ENCODE peak calls at places on chromosomes 2 and 18, in five cellular contexts. A is A549, M is cardiac fibroblast, X is HCT116, K is astrocyte. G is an unnamed sample.
A peak's percentile ranks its signal among the peaks of the same experiment; 100 is the strongest.

GRCh38 chr2:35035883-35036282 is 1319.7 kb upstream of the CRIM1 start:
- DNase-seq in X (no peak), K (no peak), A (peak; percentile 8), M (no peak), G (no peak)

GRCh38 chr2:237060518-237061312 is 25.0 kb upstream of the COPS8 start:
- DNase-seq in X (peak; percentile 48), K (peak; percentile 49), M (peak; percentile 83), A (peak; percentile 49), G (no peak)

GRCh38 chr2:239227661-239228371 is 173.0 kb downstream of the HDAC4 start:
- DNase-seq in M (peak; percentile 34), A (no peak), X (no peak), K (peak; percentile 33), G (no peak)

GRCh38 chr2:54624611-54625071 is 98.8 kb upstream of the EML6 start:
- DNase-seq in K (no peak), M (peak; percentile 80), X (no peak), A (no peak), G (no peak)

GRCh38 chr2:149094217-149095015 is 55.9 kb downstream of the LYPD6B start:
- DNase-seq in M (no peak), X (no peak), A (no peak), K (peak; percentile 82), G (no peak)

GRCh38 chr2:195620499-195620898 is 36.5 kb upstream of the SLC39A10 start:
- DNase-seq in A (no peak), X (no peak), M (peak; percentile 50), K (peak; percentile 26), G (no peak)

GRCh38 chr2:44075536-44075935 is 79.7 kb upstream of the LRPPRC start:
- DNase-seq in X (no peak), K (peak; percentile 41), M (peak; percentile 40), A (no peak), G (no peak)

GRCh38 chr2:170394988-170395387 is 217.0 kb downstream of the MYO3B start:
- DNase-seq in K (no peak), X (no peak), A (no peak), M (peak; percentile 5), G (no peak)

GRCh38 chr2:95018861-95019550 is 6.5 kb upstream of the MAL start:
- DNase-seq in A (no peak), X (no peak), K (no peak), M (no peak), G (no peak)

GRCh38 chr2:108575132-108575966 is 41.1 kb downstream of the LIMS1 start:
- DNase-seq in A (no peak), M (peak; percentile 89), X (no peak), K (peak; percentile 93), G (no peak)

GRCh38 chr18:45254683-45255082 is 360.6 kb upstream of the SLC14A2 start:
- DNase-seq in X (no peak), M (no peak), A (no peak), K (peak; percentile 14), G (no peak)

DNA sequence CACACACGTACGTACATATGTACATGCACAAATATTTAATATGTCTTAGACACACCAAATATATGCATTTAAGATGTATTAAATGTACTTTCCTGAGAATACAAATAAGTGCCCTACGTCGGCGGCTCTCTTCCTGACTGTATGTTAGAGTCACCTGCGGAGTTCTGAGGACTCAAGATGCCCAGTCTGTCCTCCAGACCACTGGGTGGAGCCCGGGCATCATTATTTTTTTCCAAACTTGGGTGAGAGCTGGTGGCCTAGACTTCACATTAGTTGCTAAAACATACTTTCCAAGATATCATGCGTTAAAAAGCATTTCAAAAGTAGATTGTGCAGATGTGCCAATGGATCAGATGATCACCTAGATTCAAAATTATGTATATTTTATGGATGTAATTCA is 2.9 kb downstream of the IL18R1 start:
- DNase-seq in X (no peak), M (no peak), A (no peak), K (no peak), G (no peak)
- TF ChIP-seq CTCF in X (no peak), M (no peak), A (no peak), K (no peak), G (no peak)

GRCh38 chr2:72954376-72955187 is 37.3 kb downstream of the EMX1 start:
- DNase-seq in A (no peak), K (no peak), X (no peak), M (no peak), G (no peak)
- H3K4me3 ChIP-seq in A (no peak overlapping the region), K (no peak overlapping the region), X (no peak overlapping the region), M (no peak overlapping the region), G (no peak overlapping the region)

GRCh38 chr2:232030229-232030628 is 68.7 kb downstream of the DIS3L2 start:
- DNase-seq in X (no peak), A (no peak), M (no peak), K (no peak), G (no peak)
- TF ChIP-seq CTCF in X (peak; percentile 68), A (no peak), M (peak; percentile 36), K (peak; percentile 24), G (peak; percentile 20)

GRCh38 chr2:190859347-190860297 is 21.0 kb upstream of the GLS start:
- DNase-seq in K (peak; percentile 69), A (no peak), M (peak; percentile 60), X (no peak), G (no peak)
- H3K4me3 ChIP-seq in K (peak overlapping the region; percentile 22), A (peak overlapping the region; percentile 17), M (peak overlapping the region; percentile 2), X (no peak overlapping the region), G (no peak overlapping the region)

DNA sequence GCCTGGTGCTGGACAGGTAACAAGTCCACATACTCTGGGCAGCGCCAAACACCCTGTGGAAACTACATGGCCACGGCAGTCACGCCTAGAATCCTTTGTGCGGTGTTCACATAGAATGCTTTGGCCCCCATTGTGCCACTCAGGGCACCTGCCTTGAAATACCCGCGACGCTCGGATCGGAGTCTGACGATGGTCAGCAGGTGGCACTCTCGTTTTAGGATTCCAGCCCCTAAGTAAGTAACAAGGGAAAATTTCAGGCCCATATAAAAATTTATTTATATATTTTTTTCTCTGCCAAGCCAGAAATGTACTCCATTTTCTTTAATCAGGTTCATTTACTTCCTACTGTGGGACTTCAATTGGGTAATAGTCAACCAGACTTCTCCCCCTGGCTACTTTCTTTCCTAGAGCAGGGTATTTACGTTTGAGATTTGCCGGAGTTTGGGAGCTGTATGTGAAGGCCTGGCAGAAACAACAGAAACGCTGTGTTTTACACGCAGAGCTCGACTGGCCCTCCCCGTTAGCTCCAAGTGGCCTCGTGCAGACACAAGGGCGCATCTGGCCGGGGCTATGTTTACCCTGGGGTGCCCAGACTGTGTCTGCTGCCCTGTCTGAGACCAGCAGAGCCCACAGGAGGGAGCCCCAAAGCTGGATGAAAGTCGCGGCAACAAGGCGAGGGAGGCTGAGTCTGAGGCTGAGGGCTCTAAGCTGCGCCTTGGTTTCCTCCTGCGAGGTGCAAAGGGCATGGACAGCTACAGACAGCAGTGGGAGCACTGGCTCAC is 41.6 kb downstream of the LRRC30 start:
- DNase-seq in X (no peak), K (peak; percentile 56), A (peak; percentile 33), M (peak; percentile 87), G (no peak)
- TF ChIP-seq CTCF in X (no peak), K (peak; percentile 51), A (peak; percentile 67), M (peak; percentile 53), G (no peak)

GRCh38 chr2:163697846-163698637 is 37.8 kb downstream of the FIGN start:
- DNase-seq in K (no peak), A (no peak), M (no peak), X (no peak), G (no peak)
- H3K4me3 ChIP-seq in K (no peak overlapping the region), A (no peak overlapping the region), M (no peak overlapping the region), X (no peak overlapping the region), G (no peak overlapping the region)

GRCh38 chr18:62436636-62437519 is 85.9 kb upstream of the ZCCHC2 start:
- DNase-seq in K (peak; percentile 39), A (no peak), M (peak; percentile 91), X (no peak), G (no peak)
- TF ChIP-seq CTCF in K (no peak), A (no peak), M (no peak), X (no peak), G (no peak)

DNA sequence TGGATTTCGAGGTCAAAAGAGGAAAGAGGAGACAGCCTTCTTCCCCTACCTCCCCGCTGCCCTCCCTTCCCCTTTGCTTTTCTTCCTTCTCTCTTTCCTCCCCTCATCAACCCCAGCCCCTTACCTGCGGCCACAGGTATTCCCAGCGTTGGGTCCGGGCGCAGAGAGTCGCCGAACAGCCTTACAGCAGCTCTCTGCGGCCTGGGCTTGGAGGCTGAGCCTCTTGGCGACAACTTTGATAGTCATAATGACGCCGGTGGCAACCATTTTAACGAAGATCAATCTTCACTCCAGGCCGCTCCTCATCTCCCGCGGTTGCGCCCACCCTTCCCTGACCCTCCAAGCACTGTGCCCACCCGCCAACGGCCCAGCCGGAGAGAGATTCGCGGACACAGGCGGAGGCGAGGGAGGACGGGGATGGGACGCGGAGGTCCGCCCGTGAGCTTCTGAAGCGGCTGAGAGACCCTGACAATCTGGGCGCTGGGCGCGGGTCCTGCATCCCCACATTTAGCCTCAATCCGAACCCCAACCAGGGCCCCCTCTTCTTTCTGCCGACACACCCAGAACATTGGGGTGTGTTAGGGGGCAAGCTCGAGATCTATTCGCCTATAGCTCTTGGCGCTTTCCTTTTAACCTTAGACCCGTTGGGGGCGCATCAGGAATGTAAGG is 1.5 kb upstream of the EVX2 start:
- DNase-seq in X (no peak), A (no peak), K (no peak), M (no peak), G (no peak)
- H3K4me3 ChIP-seq in X (no peak overlapping the region), A (no peak overlapping the region), K (no peak overlapping the region), M (no peak overlapping the region), G (no peak overlapping the region)

DNA sequence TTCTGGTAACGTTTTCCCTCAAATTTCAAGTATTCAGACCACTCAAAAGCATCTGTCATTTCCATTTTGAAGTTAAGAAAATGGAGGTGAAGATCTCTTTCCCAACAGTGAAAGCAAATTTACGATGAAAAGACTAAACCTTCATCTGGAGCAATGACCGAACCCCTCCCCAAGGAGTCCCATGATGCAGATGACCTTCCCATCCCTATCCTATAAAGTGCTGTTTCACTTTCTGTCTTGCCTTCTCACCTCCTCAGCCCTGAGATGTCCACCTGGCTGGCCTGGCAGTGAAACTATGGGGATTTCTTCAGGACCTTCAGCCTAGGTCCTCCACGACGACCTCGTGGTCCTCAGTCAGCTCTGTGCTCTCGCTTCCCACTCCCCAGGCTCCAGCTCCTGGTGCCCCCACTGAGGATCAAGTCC is 925 bp upstream of the NPC1 start:
- DNase-seq in X (no peak), A (no peak), M (no peak), K (no peak), G (no peak)
- TF ChIP-seq CTCF in X (no peak), A (no peak), M (no peak), K (no peak), G (no peak)

GRCh38 chr2:12036640-12036983 is 290.2 kb downstream of the LPIN1 start:
- DNase-seq in K (no peak), M (no peak), X (no peak), A (no peak), G (no peak)

GRCh38 chr2:12034303-12034861 is 287.9 kb downstream of the LPIN1 start:
- DNase-seq in K (no peak), A (no peak), X (no peak), M (no peak), G (no peak)

GRCh38 chr2:12033494-12033893 is 287.1 kb downstream of the LPIN1 start:
- DNase-seq in A (no peak), K (no peak), X (no peak), M (no peak), G (no peak)

GRCh38 chr2:12035956-12036639 is 289.7 kb downstream of the LPIN1 start:
- DNase-seq in M (no peak), A (no peak), K (no peak), X (no peak), G (no peak)

GRCh38 chr2:12035029-12035720 is 288.7 kb downstream of the LPIN1 start:
- DNase-seq in A (no peak), K (no peak), M (no peak), X (no peak), G (no peak)
- H3K4me3 ChIP-seq in A (no peak overlapping the region), K (no peak overlapping the region), M (no peak overlapping the region), X (no peak overlapping the region), G (no peak overlapping the region)